ENCODE peak calls at places on chromosomes 16 and 17, in eight cellular contexts. One of them, this sample, is unnamed.

GRCh38 chr17:17700251-17700969 is 19.2 kb downstream of the RAI1 start:
- DNase-seq in ovary: no peak
- DNase-seq in H54: no peak
- DNase-seq in sigmoid colon: no peak
- DNase-seq in spleen: no peak
- DNase-seq in gastrocnemius medialis: no peak
- DNase-seq in NB4: no peak
- DNase-seq in GM12892: no peak
- DNase-seq in this sample: no peak

GRCh38 chr16:4898811-4899473 is 38.0 kb downstream of the PPL start:
- DNase-seq in ovary: no peak
- DNase-seq in H54: no peak
- DNase-seq in sigmoid colon: no peak
- DNase-seq in spleen: no peak
- DNase-seq in gastrocnemius medialis: no peak
- DNase-seq in NB4: no peak
- DNase-seq in GM12892: no peak
- DNase-seq in this sample: no peak

GRCh38 chr16:29876186-29876577 is 13.2 kb upstream of the CDIPT start:
- DNase-seq in ovary: no peak
- DNase-seq in H54: no peak
- DNase-seq in sigmoid colon: no peak
- DNase-seq in spleen: no peak
- DNase-seq in gastrocnemius medialis: no peak
- DNase-seq in NB4: no peak
- DNase-seq in GM12892: no peak
- DNase-seq in this sample: no peak

GRCh38 chr17:15323147-15323546 is 18.2 kb downstream of the TEKT3 start:
- DNase-seq in ovary: no peak
- DNase-seq in H54: no peak
- DNase-seq in sigmoid colon: no peak
- DNase-seq in spleen: no peak
- DNase-seq in gastrocnemius medialis: no peak
- DNase-seq in NB4: no peak
- DNase-seq in GM12892: no peak
- DNase-seq in this sample: no peak

GRCh38 chr17:77322534-77323412 is 182.0 kb downstream of the SEC14L1 start:
- DNase-seq in ovary: peak; percentile 92
- DNase-seq in H54: peak; percentile 85
- DNase-seq in sigmoid colon: peak; percentile 95
- DNase-seq in spleen: peak; percentile 86
- DNase-seq in gastrocnemius medialis: peak; percentile 84
- DNase-seq in NB4: peak; percentile 95
- DNase-seq in GM12892: peak; percentile 26
- DNase-seq in this sample: no peak

GRCh38 chr17:73211745-73212144 is 18.9 kb downstream of the COG1 start:
- DNase-seq in ovary: no peak
- DNase-seq in H54: no peak
- DNase-seq in sigmoid colon: no peak
- DNase-seq in spleen: no peak
- DNase-seq in gastrocnemius medialis: no peak
- DNase-seq in NB4: peak; percentile 48
- DNase-seq in GM12892: no peak
- DNase-seq in this sample: no peak

GRCh38 chr17:9472094-9472493 is 103.5 kb downstream of the STX8 start:
- DNase-seq in ovary: no peak
- DNase-seq in H54: peak; percentile 53
- DNase-seq in sigmoid colon: no peak
- DNase-seq in spleen: no peak
- DNase-seq in gastrocnemius medialis: no peak
- DNase-seq in NB4: no peak
- DNase-seq in GM12892: no peak
- DNase-seq in this sample: no peak

GRCh38 chr16:57188711-57189002 is 2.5 kb downstream of the RSPRY1 start:
- DNase-seq in ovary: no peak
- DNase-seq in H54: no peak
- DNase-seq in sigmoid colon: no peak
- DNase-seq in spleen: no peak
- DNase-seq in gastrocnemius medialis: no peak
- DNase-seq in NB4: no peak
- DNase-seq in GM12892: no peak
- DNase-seq in this sample: no peak

GRCh38 chr17:82587234-82588086 is 60.8 kb downstream of the WDR45B start:
- DNase-seq in ovary: no peak
- DNase-seq in H54: no peak
- DNase-seq in sigmoid colon: no peak
- DNase-seq in spleen: no peak
- DNase-seq in gastrocnemius medialis: no peak
- DNase-seq in NB4: peak; percentile 78
- DNase-seq in GM12892: no peak
- DNase-seq in this sample: no peak

GRCh38 chr16:48542020-48542473 is 67.9 kb downstream of the N4BP1 start:
- DNase-seq in ovary: peak; percentile 56
- DNase-seq in H54: no peak
- DNase-seq in sigmoid colon: peak; percentile 76
- DNase-seq in spleen: peak; percentile 82
- DNase-seq in gastrocnemius medialis: peak; percentile 32
- DNase-seq in NB4: peak; percentile 69
- DNase-seq in GM12892: no peak
- DNase-seq in this sample: peak; percentile 25

GRCh38 chr16:1612320-1613111 is at the start of gene CRAMP1:
- DNase-seq in ovary: no peak
- DNase-seq in H54: peak; percentile 47
- DNase-seq in sigmoid colon: peak; percentile 74
- DNase-seq in spleen: no peak
- DNase-seq in gastrocnemius medialis: no peak
- DNase-seq in NB4: peak; percentile 32
- DNase-seq in GM12892: no peak
- DNase-seq in this sample: peak; percentile 70
- TF ChIP-seq POLR2A in ovary: peak; percentile 33
- TF ChIP-seq POLR2A in H54: peak; percentile 69
- TF ChIP-seq POLR2A in sigmoid colon: no peak
- TF ChIP-seq POLR2A in spleen: no peak
- TF ChIP-seq POLR2A in gastrocnemius medialis: peak; percentile 76
- TF ChIP-seq POLR2A in NB4: peak; percentile 8
- TF ChIP-seq POLR2A in GM12892: no peak
- TF ChIP-seq POLR2A in this sample: no peak

GRCh38 chr17:46818929-46819859 is 702 bp upstream of the WNT3 start:
- DNase-seq in ovary: no peak
- DNase-seq in H54: no peak
- DNase-seq in sigmoid colon: no peak
- DNase-seq in spleen: no peak
- DNase-seq in gastrocnemius medialis: no peak
- DNase-seq in NB4: peak; percentile 46
- DNase-seq in GM12892: no peak
- DNase-seq in this sample: peak; percentile 70
- TF ChIP-seq POLR2A in ovary: no peak
- TF ChIP-seq POLR2A in H54: no peak
- TF ChIP-seq POLR2A in sigmoid colon: no peak
- TF ChIP-seq POLR2A in spleen: no peak
- TF ChIP-seq POLR2A in gastrocnemius medialis: no peak
- TF ChIP-seq POLR2A in NB4: no peak
- TF ChIP-seq POLR2A in GM12892: no peak
- TF ChIP-seq POLR2A in this sample: no peak

GRCh38 chr17:50712641-50713296 is 5.1 kb upstream of the ANKRD40 start:
- DNase-seq in ovary: no peak
- DNase-seq in H54: no peak
- DNase-seq in sigmoid colon: no peak
- DNase-seq in spleen: no peak
- DNase-seq in gastrocnemius medialis: no peak
- DNase-seq in NB4: no peak
- DNase-seq in GM12892: no peak
- DNase-seq in this sample: no peak

GRCh38 chr17:50710650-50711049 is 2.9 kb upstream of the ANKRD40 start:
- DNase-seq in ovary: no peak
- DNase-seq in H54: no peak
- DNase-seq in sigmoid colon: no peak
- DNase-seq in spleen: no peak
- DNase-seq in gastrocnemius medialis: no peak
- DNase-seq in NB4: no peak
- DNase-seq in GM12892: no peak
- DNase-seq in this sample: no peak

GRCh38 chr17:50707296-50708049 is at the start of gene ANKRD40:
- DNase-seq in ovary: peak; percentile 93
- DNase-seq in H54: peak; percentile 86
- DNase-seq in sigmoid colon: peak; percentile 97
- DNase-seq in spleen: peak; percentile 95
- DNase-seq in gastrocnemius medialis: peak; percentile 90
- DNase-seq in NB4: peak; percentile 93
- DNase-seq in GM12892: peak; percentile 77
- DNase-seq in this sample: peak; percentile 94

GRCh38 chr17:50710025-50710424 is 2.3 kb upstream of the ANKRD40 start:
- DNase-seq in ovary: no peak
- DNase-seq in H54: no peak
- DNase-seq in sigmoid colon: no peak
- DNase-seq in spleen: no peak
- DNase-seq in gastrocnemius medialis: no peak
- DNase-seq in NB4: no peak
- DNase-seq in GM12892: no peak
- DNase-seq in this sample: no peak

GRCh38 chr17:50708050-50709000 is 611 bp upstream of the ANKRD40 start:
- DNase-seq in ovary: no peak
- DNase-seq in H54: no peak
- DNase-seq in sigmoid colon: no peak
- DNase-seq in spleen: no peak
- DNase-seq in gastrocnemius medialis: peak; percentile 14
- DNase-seq in NB4: peak; percentile 47
- DNase-seq in GM12892: no peak
- DNase-seq in this sample: peak; percentile 68
- TF ChIP-seq POLR2A in ovary: no peak
- TF ChIP-seq POLR2A in H54: no peak
- TF ChIP-seq POLR2A in sigmoid colon: peak; percentile 51
- TF ChIP-seq POLR2A in spleen: no peak
- TF ChIP-seq POLR2A in gastrocnemius medialis: no peak
- TF ChIP-seq POLR2A in NB4: peak; percentile 45
- TF ChIP-seq POLR2A in GM12892: no peak
- TF ChIP-seq POLR2A in this sample: peak; percentile 76

DNA sequence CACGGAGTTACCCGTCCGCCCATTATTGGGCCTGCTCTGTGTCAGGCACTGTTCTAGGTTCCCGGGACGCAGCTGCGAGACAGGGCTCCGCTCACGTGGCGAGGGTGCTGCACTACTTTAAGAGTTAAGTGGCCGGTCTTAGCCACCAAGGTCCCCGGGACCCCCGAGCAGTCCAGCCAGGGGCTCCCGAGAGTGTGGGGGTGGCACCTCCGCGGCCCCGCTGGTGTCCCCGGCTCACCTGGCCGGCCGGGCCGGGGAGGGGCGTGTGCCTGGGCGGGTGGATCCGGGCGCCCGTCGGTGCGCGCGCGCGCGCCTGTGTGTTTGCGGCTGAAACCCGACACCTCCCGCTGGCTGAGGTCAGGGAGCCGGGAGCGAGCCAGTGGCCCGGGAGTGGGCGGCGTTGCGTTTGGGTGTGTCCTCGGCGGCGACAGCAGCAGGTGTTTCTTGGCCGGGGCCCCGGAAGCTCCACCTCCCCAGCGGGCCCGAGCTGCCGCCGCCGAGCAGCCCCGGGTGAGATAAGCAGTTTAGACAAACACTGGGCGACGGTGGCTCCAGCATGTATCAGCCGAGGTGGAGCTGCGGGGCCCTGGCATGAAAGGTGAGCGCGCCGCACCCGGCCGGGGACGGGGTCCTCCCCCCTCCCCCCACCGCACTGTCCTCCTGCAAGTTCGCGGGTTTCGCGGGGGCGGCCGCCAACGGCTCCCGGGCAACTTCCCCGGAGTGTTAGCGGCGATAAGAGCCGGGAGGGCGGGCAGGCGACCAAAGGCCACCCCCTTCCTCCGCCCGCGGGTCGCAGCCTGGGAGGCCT is at the start of gene GSE1:
- DNase-seq in ovary: peak; percentile 88
- DNase-seq in H54: peak; percentile 86
- DNase-seq in sigmoid colon: peak; percentile 96
- DNase-seq in spleen: peak; percentile 93
- DNase-seq in gastrocnemius medialis: peak; percentile 95
- DNase-seq in NB4: peak; percentile 96
- DNase-seq in GM12892: peak; percentile 91
- DNase-seq in this sample: peak; percentile 93
- TF ChIP-seq POLR2A in ovary: no peak
- TF ChIP-seq POLR2A in H54: no peak
- TF ChIP-seq POLR2A in sigmoid colon: peak; percentile 80
- TF ChIP-seq POLR2A in spleen: no peak
- TF ChIP-seq POLR2A in gastrocnemius medialis: peak; percentile 84
- TF ChIP-seq POLR2A in NB4: peak; percentile 58
- TF ChIP-seq POLR2A in GM12892: peak; percentile 54
- TF ChIP-seq POLR2A in this sample: peak; percentile 61

GRCh38 chr16:3023669-3024478 is at the start of the genes HCFC1R1 and THOC6:
- DNase-seq in ovary: peak; percentile 97
- DNase-seq in H54: peak; percentile 87
- DNase-seq in sigmoid colon: peak; percentile 99
- DNase-seq in spleen: peak; percentile 100
- DNase-seq in gastrocnemius medialis: peak; percentile 96
- DNase-seq in NB4: peak; percentile 98
- DNase-seq in GM12892: peak; percentile 92
- DNase-seq in this sample: peak; percentile 98

GRCh38 chr16:3022697-3023414 is 886 bp downstream of the HCFC1R1 start:
- DNase-seq in ovary: peak; percentile 53
- DNase-seq in H54: peak; percentile 55
- DNase-seq in sigmoid colon: no peak
- DNase-seq in spleen: peak; percentile 78
- DNase-seq in gastrocnemius medialis: peak; percentile 41
- DNase-seq in NB4: peak; percentile 69
- DNase-seq in GM12892: no peak
- DNase-seq in this sample: no peak

GRCh38 chr16:3022208-3022696 is 1.5 kb downstream of the HCFC1R1 start:
- DNase-seq in ovary: peak; percentile 95
- DNase-seq in H54: peak; percentile 83
- DNase-seq in sigmoid colon: peak; percentile 96
- DNase-seq in spleen: peak; percentile 87
- DNase-seq in gastrocnemius medialis: peak; percentile 85
- DNase-seq in NB4: peak; percentile 86
- DNase-seq in GM12892: no peak
- DNase-seq in this sample: peak; percentile 91

GRCh38 chr16:3021449-3022207 is 1.5 kb downstream of the TNFRSF12A start:
- DNase-seq in ovary: peak; percentile 77
- DNase-seq in H54: peak; percentile 75
- DNase-seq in sigmoid colon: peak; percentile 90
- DNase-seq in spleen: no peak
- DNase-seq in gastrocnemius medialis: peak; percentile 87
- DNase-seq in NB4: peak; percentile 86
- DNase-seq in GM12892: no peak
- DNase-seq in this sample: peak; percentile 83

GRCh38 chr16:3023415-3023668 is 400 bp downstream of the HCFC1R1 start:
- DNase-seq in ovary: peak; percentile 60
- DNase-seq in H54: peak; percentile 64
- DNase-seq in sigmoid colon: no peak
- DNase-seq in spleen: no peak
- DNase-seq in gastrocnemius medialis: no peak
- DNase-seq in NB4: no peak
- DNase-seq in GM12892: no peak
- DNase-seq in this sample: peak; percentile 59
- TF ChIP-seq POLR2A in ovary: no peak
- TF ChIP-seq POLR2A in H54: no peak
- TF ChIP-seq POLR2A in sigmoid colon: no peak
- TF ChIP-seq POLR2A in spleen: no peak
- TF ChIP-seq POLR2A in gastrocnemius medialis: no peak
- TF ChIP-seq POLR2A in NB4: no peak
- TF ChIP-seq POLR2A in GM12892: no peak
- TF ChIP-seq POLR2A in this sample: no peak

This sample was measured in erythroblast.